ENCODE peak calls at places on chromosome 13, in five cellular contexts. E, U, I, O and X are unnamed samples.

GRCh38 chr13:28100149-28101121 is at the start of gene FLT3:
- DNase-seq in U (no peak), E (peak), O (peak), I (peak), X (peak)

GRCh38 chr13:82305588-82305987 is 1576.7 kb downstream of the SLITRK1 start:
- DNase-seq in O (no peak), E (no peak), I (no peak), U (no peak), X (no peak)

GRCh38 chr13:35733832-35734231 is 257.3 kb upstream of the MAB21L1 start:
- DNase-seq in O (no peak), I (no peak), U (no peak), E (no peak), X (no peak)

GRCh38 chr13:22489771-22490170 is 691.0 kb upstream of the SGCG start:
- DNase-seq in I (no peak), O (no peak), E (no peak), U (no peak), X (no peak)

GRCh38 chr13:71860547-71861131 is 6.4 kb downstream of the DACH1 start:
- DNase-seq in E (no peak), I (no peak), U (no peak), O (no peak), X (no peak)

GRCh38 chr13:45297456-45298205 is 43.4 kb downstream of the TPT1 start:
- DNase-seq in E (no peak), O (no peak), I (no peak), U (no peak), X (no peak)

GRCh38 chr13:40637644-40638043 is 28.8 kb downstream of the FOXO1 start:
- DNase-seq in O (no peak), I (no peak), E (no peak), U (no peak), X (no peak)

GRCh38 chr13:30017880-30018279 is 167.5 kb upstream of the UBL3 start:
- DNase-seq in O (no peak), U (no peak), E (no peak), I (no peak), X (no peak)

GRCh38 chr13:98202026-98202425 is 25.0 kb upstream of the RNF113B start:
- DNase-seq in I (no peak), O (no peak), E (no peak), U (peak), X (no peak)

GRCh38 chr13:77310579-77311279 is 16.2 kb downstream of the MYCBP2 start:
- DNase-seq in I (no peak), O (no peak), U (no peak), E (no peak), X (no peak)

GRCh38 chr13:94123543-94123942 is 355.9 kb downstream of the DCT start:
- DNase-seq in E (no peak), I (no peak), U (no peak), O (no peak), X (no peak)

GRCh38 chr13:78587395-78587794 is 16.0 kb downstream of the POU4F1 start:
- DNase-seq in I (no peak), E (no peak), O (no peak), U (no peak), X (no peak)

GRCh38 chr13:78593129-78593528 is 10.2 kb downstream of the POU4F1 start:
- DNase-seq in E (no peak), U (no peak), I (no peak), O (no peak), X (no peak)

GRCh38 chr13:78586706-78587105 is 16.6 kb downstream of the POU4F1 start:
- DNase-seq in U (no peak), I (peak), E (no peak), O (no peak), X (no peak)

GRCh38 chr13:78593652-78594494 is 9.5 kb downstream of the POU4F1 start:
- DNase-seq in E (no peak), U (no peak), O (no peak), I (no peak), X (no peak)

DNA sequence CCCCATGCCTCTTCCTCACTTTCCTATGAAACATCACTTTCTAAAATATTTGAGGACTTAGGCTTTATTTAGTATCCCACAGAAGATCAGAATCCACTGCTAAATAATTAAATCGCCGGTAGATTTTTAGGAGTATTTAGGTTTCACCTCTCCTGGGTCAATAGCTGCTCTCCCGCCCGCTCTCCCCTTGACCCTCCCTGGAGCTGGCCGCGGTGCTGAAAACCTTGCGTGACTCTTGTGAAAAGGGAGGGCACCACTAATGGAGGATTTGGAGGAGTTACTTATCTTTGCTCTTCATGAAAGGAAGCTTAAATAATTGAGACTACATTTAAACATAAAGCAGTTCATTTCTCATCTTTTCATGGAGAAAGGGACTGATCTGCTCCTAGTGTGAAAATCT is 14.1 kb downstream of the POU4F1 start:
- DNase-seq in O (no peak), E (no peak), I (peak), U (peak), X (peak)
- TF ChIP-seq MAFK in O (no peak), E (no peak), I (no peak), U (no peak), X (no peak)

DNA sequence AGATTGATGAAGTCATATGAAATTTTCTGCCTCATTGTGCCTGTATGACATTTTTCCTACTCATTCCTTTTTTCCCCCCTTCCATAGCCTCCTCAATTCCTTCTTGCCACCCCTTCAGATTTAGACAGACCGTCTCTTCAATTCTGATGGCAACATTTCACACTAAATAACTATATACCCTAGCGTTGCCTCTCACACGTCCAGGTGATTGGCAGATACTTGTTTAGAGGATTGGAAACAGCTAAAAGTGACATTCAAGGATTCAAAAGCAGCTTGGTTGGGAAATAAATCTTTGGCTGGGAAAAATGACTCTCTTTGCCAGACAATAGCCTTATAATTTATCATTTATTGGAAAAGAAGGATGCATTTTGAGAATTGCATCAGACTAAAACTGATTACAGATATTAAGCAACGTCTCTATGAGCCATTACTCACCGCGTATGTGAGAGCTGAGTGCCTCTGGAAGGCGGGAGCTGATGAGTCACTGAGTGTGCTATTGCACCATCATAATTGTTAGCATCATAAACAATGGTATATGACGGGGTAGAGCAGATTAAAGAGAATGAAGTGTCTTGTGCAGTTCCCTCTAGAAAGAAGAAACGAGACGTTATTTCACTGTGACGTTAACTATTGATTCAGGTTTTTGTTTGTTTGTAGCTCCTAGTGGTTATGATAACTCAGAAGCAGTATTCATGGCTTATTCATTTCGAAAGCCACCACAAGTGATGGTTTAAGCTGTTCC is 61.1 kb upstream of the FAM216B start:
- DNase-seq in E (peak), O (no peak), U (peak), I (peak), X (peak)
- H3K4me3 ChIP-seq in E (peak), O (no peak), U (no peak), I (no peak), X (peak)

GRCh38 chr13:37385248-37385647 is 213.3 kb downstream of the POSTN start:
- DNase-seq in O (no peak), U (no peak), I (no peak), E (no peak), X (no peak)
- TF ChIP-seq MAFK in O (no peak), U (no peak), I (no peak), E (no peak), X (no peak)

GRCh38 chr13:85314686-85315085 is 484.5 kb downstream of the SLITRK6 start:
- DNase-seq in I (no peak), O (no peak), E (no peak), U (no peak), X (no peak)

GRCh38 chr13:85312071-85312470 is 487.1 kb downstream of the SLITRK6 start:
- DNase-seq in O (no peak), U (no peak), E (no peak), I (no peak), X (no peak)

GRCh38 chr13:85317781-85318180 is 481.4 kb downstream of the SLITRK6 start:
- DNase-seq in O (no peak), E (no peak), U (no peak), I (no peak), X (no peak)

GRCh38 chr13:85313761-85314503 is 485.3 kb downstream of the SLITRK6 start:
- DNase-seq in U (no peak), I (no peak), O (no peak), E (peak), X (peak)

GRCh38 chr13:85316501-85316900 is 482.7 kb downstream of the SLITRK6 start:
- DNase-seq in O (no peak), U (no peak), I (no peak), E (no peak), X (no peak)
- H3K4me3 ChIP-seq in O (no peak), U (no peak), I (no peak), E (no peak), X (no peak)

DNA sequence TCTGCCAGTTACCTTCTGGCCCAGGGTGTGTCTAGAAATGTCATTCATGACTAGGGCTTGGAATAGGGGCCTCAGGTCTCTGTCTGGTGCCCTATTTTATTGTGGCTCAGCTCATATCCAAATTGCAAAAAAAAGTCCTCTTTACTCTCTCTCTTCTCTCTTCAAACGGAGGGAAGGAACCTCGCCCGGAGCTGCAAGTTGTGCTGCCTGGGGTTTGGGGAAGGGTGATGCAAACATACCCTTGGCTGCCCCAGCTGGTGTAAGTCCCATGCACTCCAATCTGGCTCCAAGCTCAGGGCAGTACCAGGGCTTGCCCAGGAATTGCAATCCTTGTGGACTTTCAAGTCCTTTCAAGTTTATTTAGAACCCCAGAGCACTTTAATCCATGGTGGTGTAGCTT is 549.6 kb downstream of the PCDH17 start:
- DNase-seq in U (no peak), E (no peak), O (no peak), I (no peak), X (no peak)
- TF ChIP-seq MAFK in U (no peak), E (no peak), O (no peak), I (no peak), X (no peak)